ENCODE peak calls at places on chromosomes 6 and 20, in nine cellular contexts. R is pancreas; E is cardiac muscle cell; Q is lower lobe of right lung; K is CD8-positive, alpha-beta memory T cell; T is heart left ventricle; B is tibial artery; X is left ventricle myocardium inferior; J is kidney. L is an unnamed sample. For H3K4me1, the result is how much of the 10 kb centered on the place peaks cover.

GRCh38 chr20:45835230-45836224 is 1.9 kb downstream of the SNX21 start:
- DNase-seq in R (no peak), E (no peak), Q (no peak), K (no peak), T (peak), B (peak), X (peak), J (peak), L (peak)

GRCh38 chr6:61555993-61556392 is 730.0 kb downstream of the KHDRBS2 start:
- DNase-seq in R (no peak), E (no peak), Q (no peak), K (no peak), T (no peak), B (no peak), X (no peak), J (peak), L (no peak)

GRCh38 chr6:144697389-144697788 is 412.3 kb downstream of the UTRN start:
- DNase-seq in R (no peak), E (no peak), Q (no peak), K (no peak), T (no peak), B (no peak), X (no peak), J (no peak), L (no peak)

GRCh38 chr6:121698617-121699016 is 263.2 kb downstream of the GJA1 start:
- DNase-seq in R (no peak), E (no peak), Q (no peak), K (no peak), T (no peak), B (no peak), X (no peak), J (no peak), L (no peak)

GRCh38 chr20:61744691-61745396 is 320.8 kb downstream of the TAF4 start:
- DNase-seq in R (no peak), E (no peak), Q (peak), K (no peak), T (no peak), B (no peak), X (no peak), J (peak), L (no peak)

GRCh38 chr6:25504661-25505060 is 147.4 kb upstream of the SCGN start:
- DNase-seq in R (no peak), E (no peak), Q (no peak), K (no peak), T (no peak), B (no peak), X (no peak), J (no peak), L (no peak)

GRCh38 chr6:135826225-135826804 is 25.2 kb upstream of the PDE7B start:
- DNase-seq in R (no peak), E (no peak), Q (no peak), K (no peak), T (no peak), B (no peak), X (no peak), J (no peak), L (no peak)

GRCh38 chr6:1603708-1604346 is 5.9 kb upstream of the FOXC1 start:
- DNase-seq in R (no peak), E (no peak), Q (no peak), K (no peak), T (no peak), B (no peak), X (no peak), J (peak), L (no peak)

GRCh38 chr20:63108247-63108646 is 101.5 kb upstream of the BHLHE23 start:
- DNase-seq in R (no peak), E (no peak), Q (no peak), K (no peak), T (peak), B (no peak), X (no peak), J (peak), L (no peak)

GRCh38 chr6:124964764-124965105 is 2.5 kb downstream of the RNF217 start:
- DNase-seq in R (no peak), E (no peak), Q (no peak), K (no peak), T (no peak), B (no peak), X (no peak), J (no peak), L (no peak)

GRCh38 chr6:106534564-106534982 is 94.7 kb downstream of the RTN4IP1 start:
- DNase-seq in R (no peak), E (no peak), Q (no peak), K (no peak), T (no peak), B (no peak), X (no peak), J (no peak), L (no peak)

GRCh38 chr6:93418113-93418447 is 1.3 kb downstream of the EPHA7 start:
- DNase-seq in R (no peak), E (no peak), Q (no peak), K (no peak), T (no peak), B (no peak), X (no peak), J (no peak), L (no peak)

GRCh38 chr6:32973934-32974333 is 5.5 kb downstream of the BRD2 start:
- DNase-seq in R (no peak), E (no peak), Q (no peak), K (peak), T (no peak), B (no peak), X (no peak), J (no peak), L (no peak)

GRCh38 chr6:167000759-167001158 is 1.6 kb downstream of the CEP43 start:
- DNase-seq in R (no peak), E (no peak), Q (no peak), K (no peak), T (no peak), B (no peak), X (no peak), J (no peak), L (no peak)

GRCh38 chr20:23255658-23256385 is 94.8 kb upstream of the NXT1 start:
- DNase-seq in R (no peak), E (no peak), Q (no peak), K (no peak), T (no peak), B (no peak), X (no peak), J (no peak), L (no peak)

GRCh38 chr20:38127920-38128528 is 37.0 kb downstream of the TGM2 start:
- DNase-seq in R (peak), E (no peak), Q (peak), K (no peak), T (no peak), B (no peak), X (no peak), J (peak), L (peak)
- H3K27ac ChIP-seq in R (no peak), E (peak), Q (peak), K (no peak), T (peak), B (peak), X (peak), J (no peak), L (peak)

GRCh38 chr6:42449917-42450313 is 1.8 kb downstream of the TRERF1 start:
- DNase-seq in R (no peak), E (no peak), Q (no peak), K (no peak), T (no peak), B (no peak), X (no peak), J (no peak), L (no peak)

GRCh38 chr6:42451146-42451594 is 556 bp downstream of the TRERF1 start:
- DNase-seq in R (peak), E (no peak), Q (no peak), K (peak), T (no peak), B (no peak), X (no peak), J (no peak), L (no peak)

GRCh38 chr6:42448906-42449659 is 2.6 kb downstream of the TRERF1 start:
- DNase-seq in R (no peak), E (no peak), Q (no peak), K (no peak), T (no peak), B (no peak), X (no peak), J (no peak), L (no peak)

GRCh38 chr6:42451595-42452170 is at the start of gene TRERF1:
- DNase-seq in R (peak), E (peak), Q (peak), K (peak), T (peak), B (peak), X (peak), J (peak), L (peak)

GRCh38 chr6:42450314-42451145 is 1.2 kb downstream of the TRERF1 start:
- DNase-seq in R (peak), E (peak), Q (no peak), K (peak), T (no peak), B (no peak), X (no peak), J (no peak), L (peak)
- H3K4me1 ChIP-seq in R (under half), E (under half), Q (under half), K (under half), T (under half), B (under half), X (half or more), J (under half), L (under half)

DNA sequence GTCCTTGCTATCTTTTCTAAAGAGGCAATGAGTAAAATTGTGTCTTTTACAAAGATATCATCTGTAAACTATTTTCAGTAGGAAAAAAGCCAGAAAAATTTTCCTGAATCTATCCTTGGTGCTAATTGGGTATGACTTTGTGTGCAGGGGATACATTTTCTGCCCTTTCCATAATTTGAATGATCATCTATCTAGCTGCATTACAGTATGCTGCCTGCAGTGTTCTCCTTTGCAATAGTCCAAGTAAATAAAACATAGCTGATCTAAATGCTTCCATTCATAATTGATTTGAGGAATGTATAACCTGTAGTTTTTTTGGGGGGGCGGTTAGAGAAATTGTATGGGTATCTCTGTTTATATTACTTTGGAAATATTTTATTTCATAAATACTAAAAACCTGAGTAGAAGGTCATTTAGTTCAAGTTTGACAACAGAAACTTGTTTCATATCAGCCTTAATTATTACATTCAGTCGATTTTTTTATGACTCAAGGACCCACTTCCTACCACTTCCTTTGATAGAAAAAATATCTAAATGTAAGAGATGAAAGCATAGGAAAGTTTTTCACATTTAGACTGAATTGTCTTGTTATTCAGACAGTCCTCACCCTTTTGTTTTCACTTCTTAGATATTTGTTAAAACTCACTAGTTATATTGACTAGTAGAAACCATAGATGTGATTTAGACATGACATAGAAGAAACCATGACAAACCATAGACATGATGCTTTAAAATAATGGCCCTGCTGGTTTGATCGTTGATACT is 75.3 kb downstream of the AIG1 start:
- DNase-seq in R (no peak), E (no peak), Q (no peak), K (no peak), T (no peak), B (no peak), X (no peak), J (no peak), L (no peak)
- H3K4me3 ChIP-seq in R (no peak), E (no peak), Q (no peak), K (no peak), T (no peak), B (no peak), X (no peak), J (no peak), L (no peak)

GRCh38 chr20:53609501-53610445 is 16.1 kb upstream of the ZNF217 start:
- DNase-seq in R (peak), E (no peak), Q (peak), K (peak), T (peak), B (no peak), X (peak), J (no peak), L (no peak)

GRCh38 chr20:53608071-53608455 is 14.4 kb upstream of the ZNF217 start:
- DNase-seq in R (peak), E (no peak), Q (no peak), K (no peak), T (no peak), B (no peak), X (no peak), J (no peak), L (no peak)

GRCh38 chr20:53611449-53611894 is 17.8 kb upstream of the ZNF217 start:
- DNase-seq in R (peak), E (peak), Q (no peak), K (no peak), T (peak), B (peak), X (no peak), J (no peak), L (peak)

GRCh38 chr20:53606364-53606985 is 12.8 kb upstream of the ZNF217 start:
- DNase-seq in R (peak), E (no peak), Q (no peak), K (no peak), T (no peak), B (no peak), X (no peak), J (no peak), L (no peak)

DNA sequence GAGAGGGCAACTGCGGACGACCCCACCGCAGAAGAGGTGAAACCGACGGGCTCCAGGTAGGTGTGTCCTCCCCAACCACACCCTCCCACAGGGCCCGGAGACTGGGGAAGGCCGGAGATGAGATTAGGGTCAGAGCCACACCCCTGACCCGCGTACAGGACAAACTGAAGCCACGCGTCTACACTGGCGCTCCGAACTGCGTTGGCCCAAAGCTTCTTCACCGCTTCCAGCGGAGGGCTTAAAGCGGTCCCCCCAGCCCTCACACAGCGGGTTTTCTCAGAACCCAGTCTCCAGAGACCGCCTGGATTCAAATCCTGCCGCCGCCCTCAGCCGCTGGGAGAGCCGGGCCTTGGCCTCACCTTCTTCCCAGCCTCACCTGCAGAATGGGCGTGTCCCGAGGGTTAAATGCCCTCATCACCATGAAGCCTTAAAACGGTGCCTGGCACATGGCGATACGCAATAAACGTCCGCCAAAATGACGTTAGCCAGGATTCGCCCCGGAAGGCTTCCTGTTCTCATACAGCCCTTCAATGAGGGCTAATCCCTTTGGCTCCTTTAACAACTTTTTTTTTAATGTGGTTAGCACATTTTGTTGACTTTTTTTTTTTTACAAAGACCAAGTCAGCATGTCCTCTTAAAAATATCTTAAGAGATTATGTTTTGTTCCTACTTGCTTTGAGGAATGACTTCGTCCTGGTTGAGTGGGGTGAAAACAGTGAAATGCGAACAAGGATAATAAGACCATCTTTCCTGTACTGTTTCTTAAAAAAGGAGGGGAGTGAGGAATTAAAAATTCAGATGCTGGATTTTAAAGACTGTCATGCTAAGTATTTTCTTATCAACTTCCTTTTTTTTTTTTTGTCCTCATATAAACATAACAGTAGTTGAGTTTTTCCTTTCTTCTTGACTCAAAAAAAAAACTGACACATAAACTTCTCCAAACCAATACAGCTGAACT is 15.1 kb upstream of the ZNF217 start:
- DNase-seq in R (peak), E (no peak), Q (no peak), K (peak), T (no peak), B (no peak), X (peak), J (no peak), L (no peak)
- H3K27ac ChIP-seq in R (peak), E (no peak), Q (peak), K (peak), T (peak), B (no peak), X (peak), J (no peak), L (peak)

GRCh38 chr6:75217203-75217602 is 11.3 kb upstream of the COL12A1 start:
- DNase-seq in R (no peak), E (no peak), Q (no peak), K (no peak), T (no peak), B (no peak), X (no peak), J (no peak), L (no peak)
- H3K4me1 ChIP-seq in R (under half), E (under half), Q (under half), K (under half), T (under half), B (under half), X (under half), J (under half), L (under half)

DNA sequence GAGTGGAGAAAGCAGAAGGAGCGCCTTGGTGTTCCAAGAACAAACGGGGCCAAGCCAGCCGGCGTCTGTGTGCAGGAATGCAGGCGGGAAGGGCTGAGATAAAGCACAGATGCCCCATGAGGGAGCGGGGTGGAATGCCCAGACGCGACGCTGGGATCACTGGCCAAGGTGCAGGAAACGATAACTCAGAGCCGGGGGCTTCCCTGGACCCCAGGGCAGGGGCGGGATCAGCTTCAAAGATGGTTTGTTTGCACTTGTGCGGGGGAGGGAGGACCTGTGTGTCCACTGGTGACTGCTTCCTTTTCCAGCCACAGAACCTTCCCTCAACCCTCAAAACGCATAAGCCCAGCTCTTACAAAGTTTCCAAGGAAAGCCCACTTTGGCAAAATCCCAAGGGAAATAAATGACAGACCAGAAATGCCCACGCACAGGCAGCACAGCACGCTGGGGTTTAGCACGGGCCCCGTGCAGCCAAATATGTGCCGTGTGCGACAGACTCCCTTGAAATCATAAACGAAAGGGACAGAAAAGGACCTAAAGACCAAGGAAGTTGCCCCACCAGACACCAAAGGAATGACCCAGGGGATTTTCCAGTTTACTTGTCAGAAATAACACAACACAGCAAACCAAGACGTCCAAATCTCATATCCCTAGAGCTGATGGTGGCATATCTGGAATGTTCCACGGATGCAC is 113.9 kb downstream of the NFATC2 start:
- DNase-seq in R (peak), E (peak), Q (no peak), K (no peak), T (peak), B (peak), X (peak), J (peak), L (peak)
- H3K4me3 ChIP-seq in R (no peak), E (no peak), Q (no peak), K (no peak), T (peak), B (peak), X (peak), J (no peak), L (no peak)

DNA sequence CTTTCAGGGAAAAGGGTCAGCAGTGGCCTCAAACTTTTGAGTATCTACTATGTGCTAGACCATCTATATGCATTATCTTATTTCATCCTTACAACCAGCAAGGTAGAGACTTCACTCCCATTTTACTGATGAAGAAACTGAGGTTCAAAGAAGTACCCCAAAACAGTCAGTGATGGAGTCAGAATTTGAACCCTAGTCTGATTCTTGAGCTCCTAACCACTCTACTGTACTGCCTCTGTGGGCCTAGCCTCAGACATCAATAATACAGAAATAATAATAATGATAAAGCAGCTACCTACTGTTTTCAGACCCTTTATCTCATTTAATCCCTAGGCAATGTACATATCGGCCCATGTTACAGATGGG is 8.4 kb downstream of the ADA start:
- DNase-seq in R (no peak), E (no peak), Q (no peak), K (no peak), T (no peak), B (no peak), X (no peak), J (no peak), L (no peak)
- H3K27ac ChIP-seq in R (peak), E (peak), Q (peak), K (peak), T (peak), B (peak), X (peak), J (peak), L (peak)

DNA sequence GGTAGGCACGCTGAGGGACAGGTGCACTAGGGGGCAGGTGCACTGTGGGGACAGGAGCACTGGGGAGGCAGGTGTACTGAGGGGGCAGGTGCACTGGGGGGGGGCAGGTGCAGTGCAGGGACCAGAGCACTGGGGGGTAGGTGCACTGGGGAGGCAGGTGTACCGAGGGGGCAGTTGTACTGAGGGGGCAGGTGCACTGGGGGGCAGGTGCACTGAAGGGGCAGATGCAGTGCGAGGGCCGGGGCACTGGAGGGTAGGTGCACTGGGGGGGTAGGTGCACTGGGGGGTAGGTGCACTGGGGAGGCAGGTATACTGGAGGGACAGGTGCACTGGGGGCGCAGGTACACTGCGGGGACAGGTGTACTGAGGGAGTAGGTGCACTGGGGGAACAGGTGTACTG is 39.5 kb downstream of the DAAM2 start:
- DNase-seq in R (no peak), E (no peak), Q (no peak), K (no peak), T (no peak), B (no peak), X (no peak), J (no peak), L (no peak)
- H3K4me1 ChIP-seq in R (under half), E (under half), Q (under half), K (under half), T (under half), B (under half), X (under half), J (under half), L (under half)